ENCODE peak calls at places on chromosomes 7 and 10, in eight cellular contexts. One of them, this sample, is unnamed.

GRCh38 chr10:107280293-107280692 is 115.8 kb upstream of the SORCS1 start:
- DNase-seq in GM12878: no peak
- DNase-seq in omental fat pad: no peak
- DNase-seq in adrenal gland: no peak
- DNase-seq in uterus: no peak
- DNase-seq in GM12865: no peak
- DNase-seq in fibroblast of lung: peak
- DNase-seq in testis: no peak
- DNase-seq in this sample: no peak

GRCh38 chr10:122949296-122949695 is 4.7 kb downstream of the C10orf88 start:
- DNase-seq in omental fat pad: no peak
- DNase-seq in GM12878: no peak
- DNase-seq in GM12865: no peak
- DNase-seq in uterus: no peak
- DNase-seq in adrenal gland: no peak
- DNase-seq in fibroblast of lung: no peak
- DNase-seq in testis: no peak
- DNase-seq in this sample: no peak

GRCh38 chr7:39098506-39098905 is 120.8 kb downstream of the POU6F2 start:
- DNase-seq in omental fat pad: no peak
- DNase-seq in GM12865: no peak
- DNase-seq in uterus: no peak
- DNase-seq in adrenal gland: no peak
- DNase-seq in fibroblast of lung: no peak
- DNase-seq in GM12878: no peak
- DNase-seq in testis: no peak
- DNase-seq in this sample: no peak

GRCh38 chr10:72146559-72147323 is 58.4 kb upstream of the SPOCK2 start:
- DNase-seq in GM12878: no peak
- DNase-seq in fibroblast of lung: no peak
- DNase-seq in omental fat pad: no peak
- DNase-seq in adrenal gland: no peak
- DNase-seq in testis: no peak
- DNase-seq in GM12865: no peak
- DNase-seq in uterus: no peak
- DNase-seq in this sample: no peak

GRCh38 chr10:21315321-21316220 is 209.9 kb downstream of the SKIDA1 start:
- DNase-seq in fibroblast of lung: peak
- DNase-seq in GM12878: no peak
- DNase-seq in omental fat pad: no peak
- DNase-seq in testis: peak
- DNase-seq in GM12865: peak
- DNase-seq in uterus: peak
- DNase-seq in adrenal gland: peak
- DNase-seq in this sample: no peak

GRCh38 chr10:16519908-16520861 is 1.5 kb downstream of the C1QL3 start:
- DNase-seq in GM12878: no peak
- DNase-seq in fibroblast of lung: no peak
- DNase-seq in uterus: no peak
- DNase-seq in GM12865: peak
- DNase-seq in adrenal gland: no peak
- DNase-seq in testis: no peak
- DNase-seq in omental fat pad: no peak
- DNase-seq in this sample: peak

GRCh38 chr7:88985309-88985708 is 189.8 kb upstream of the TEX47 start:
- DNase-seq in GM12878: no peak
- DNase-seq in adrenal gland: no peak
- DNase-seq in fibroblast of lung: no peak
- DNase-seq in testis: no peak
- DNase-seq in GM12865: no peak
- DNase-seq in uterus: no peak
- DNase-seq in omental fat pad: no peak
- DNase-seq in this sample: no peak

GRCh38 chr7:5230272-5231067 is 40.4 kb downstream of the WIPI2 start:
- DNase-seq in omental fat pad: no peak
- DNase-seq in testis: no peak
- DNase-seq in GM12865: peak
- DNase-seq in adrenal gland: no peak
- DNase-seq in uterus: no peak
- DNase-seq in GM12878: no peak
- DNase-seq in fibroblast of lung: no peak
- DNase-seq in this sample: no peak

GRCh38 chr7:122136639-122137253 is 7.3 kb downstream of the AASS start:
- DNase-seq in uterus: no peak
- DNase-seq in GM12865: no peak
- DNase-seq in adrenal gland: no peak
- DNase-seq in testis: no peak
- DNase-seq in fibroblast of lung: peak
- DNase-seq in GM12878: no peak
- DNase-seq in omental fat pad: no peak
- DNase-seq in this sample: no peak

GRCh38 chr10:91493313-91493712 is 83.2 kb downstream of the HECTD2 start:
- DNase-seq in omental fat pad: no peak
- DNase-seq in fibroblast of lung: peak
- DNase-seq in testis: no peak
- DNase-seq in GM12865: peak
- DNase-seq in adrenal gland: no peak
- DNase-seq in uterus: no peak
- DNase-seq in GM12878: no peak
- DNase-seq in this sample: no peak

DNA sequence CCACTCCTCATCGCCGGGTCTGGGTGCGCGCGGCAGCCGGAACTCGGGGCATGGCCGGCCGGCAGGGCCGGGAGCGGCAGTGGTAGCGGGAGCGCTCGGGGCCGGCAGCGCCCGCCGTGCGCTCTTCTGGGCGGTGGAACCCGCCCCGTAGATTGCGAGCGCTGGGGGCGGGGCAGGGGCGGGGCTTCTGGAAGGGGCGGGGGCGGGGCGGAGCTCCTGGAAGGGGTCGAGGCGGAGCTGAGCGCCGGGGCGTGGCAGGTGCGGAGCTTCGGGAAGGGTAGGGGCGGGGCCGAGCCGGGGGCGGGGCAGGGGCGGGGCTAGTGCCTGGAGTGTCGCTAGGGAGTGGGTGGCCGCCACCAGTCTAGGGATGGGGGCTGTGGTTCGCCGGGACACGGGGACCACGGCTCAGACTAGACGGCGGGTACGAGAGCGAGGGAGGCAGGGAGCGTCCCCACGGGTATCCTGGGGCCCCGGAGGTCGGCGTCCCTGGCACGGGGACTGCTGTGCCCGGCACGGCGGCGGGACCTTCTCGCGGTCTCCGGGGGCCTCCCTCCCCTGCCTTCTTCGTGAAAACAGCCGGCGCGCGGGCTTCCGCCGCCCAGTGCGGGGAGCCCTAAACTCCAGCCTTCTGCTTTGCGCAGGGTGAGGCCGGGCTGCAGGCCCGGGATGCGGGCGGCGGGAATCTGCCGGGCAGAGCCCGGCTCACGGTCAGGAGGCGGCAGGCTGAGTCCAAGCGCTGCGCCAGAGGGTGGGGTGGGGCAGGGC is at the start of gene STK32C:
- DNase-seq in uterus: peak
- DNase-seq in GM12865: peak
- DNase-seq in adrenal gland: peak
- DNase-seq in testis: peak
- DNase-seq in fibroblast of lung: peak
- DNase-seq in omental fat pad: peak
- DNase-seq in GM12878: no peak
- DNase-seq in this sample: peak
- TF ChIP-seq CTCF in uterus: no peak
- TF ChIP-seq CTCF in GM12865: no peak
- TF ChIP-seq CTCF in adrenal gland: no peak
- TF ChIP-seq CTCF in testis: no peak
- TF ChIP-seq CTCF in fibroblast of lung: no peak
- TF ChIP-seq CTCF in omental fat pad: no peak
- TF ChIP-seq CTCF in GM12878: no peak
- TF ChIP-seq CTCF in this sample: peak

DNA sequence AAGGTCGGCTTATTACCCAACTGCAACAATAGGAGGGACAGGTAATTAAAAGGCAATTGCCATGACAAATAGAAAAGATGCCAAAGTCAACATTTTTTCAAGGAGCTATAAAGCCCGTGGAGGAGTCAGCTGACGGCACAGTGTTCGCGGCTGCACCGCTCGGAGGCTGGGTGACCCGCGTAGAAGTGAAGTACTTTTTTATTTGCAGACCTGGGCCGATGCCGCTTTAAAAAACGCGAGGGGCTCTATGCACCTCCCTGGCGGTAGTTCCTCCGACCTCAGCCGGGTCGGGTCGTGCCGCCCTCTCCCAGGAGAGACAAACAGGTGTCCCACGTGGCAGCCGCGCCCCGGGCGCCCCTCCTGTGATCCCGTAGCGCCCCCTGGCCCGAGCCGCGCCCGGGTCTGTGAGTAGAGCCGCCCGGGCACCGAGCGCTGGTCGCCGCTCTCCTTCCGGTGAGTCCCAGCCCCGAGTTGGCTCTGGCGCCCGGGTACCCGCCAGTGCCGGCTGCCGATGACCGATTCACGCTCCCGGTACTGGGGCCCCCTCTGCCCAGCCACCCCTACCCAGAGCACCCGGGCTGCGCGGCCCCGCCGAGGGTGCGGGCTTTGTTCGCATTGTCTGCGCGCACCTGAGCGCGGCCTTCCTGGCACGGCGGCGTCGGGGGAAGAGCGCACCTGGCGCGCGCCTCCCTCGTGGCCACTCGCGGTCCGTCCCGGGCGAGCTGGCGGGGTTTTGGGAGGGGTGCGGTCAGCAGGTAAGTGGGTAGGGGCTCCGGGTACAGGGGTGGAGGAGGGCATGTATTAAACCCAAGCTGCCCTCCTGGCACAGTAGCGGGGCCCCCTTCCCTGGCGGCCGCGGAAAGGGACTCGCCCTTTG is at the start of gene VWA2:
- DNase-seq in uterus: no peak
- DNase-seq in testis: peak
- DNase-seq in GM12878: no peak
- DNase-seq in omental fat pad: no peak
- DNase-seq in fibroblast of lung: no peak
- DNase-seq in adrenal gland: no peak
- DNase-seq in GM12865: peak
- DNase-seq in this sample: peak
- TF ChIP-seq CTCF in uterus: peak
- TF ChIP-seq CTCF in testis: no peak
- TF ChIP-seq CTCF in GM12878: peak
- TF ChIP-seq CTCF in omental fat pad: no peak
- TF ChIP-seq CTCF in fibroblast of lung: no peak
- TF ChIP-seq CTCF in adrenal gland: no peak
- TF ChIP-seq CTCF in GM12865: peak
- TF ChIP-seq CTCF in this sample: peak

GRCh38 chr7:128697301-128697905 is 25.3 kb downstream of the GARIN1A start:
- DNase-seq in GM12865: peak
- DNase-seq in uterus: no peak
- DNase-seq in fibroblast of lung: peak
- DNase-seq in testis: peak
- DNase-seq in adrenal gland: no peak
- DNase-seq in omental fat pad: no peak
- DNase-seq in GM12878: no peak
- DNase-seq in this sample: peak
- TF ChIP-seq CTCF in GM12865: peak
- TF ChIP-seq CTCF in uterus: no peak
- TF ChIP-seq CTCF in fibroblast of lung: peak
- TF ChIP-seq CTCF in testis: no peak
- TF ChIP-seq CTCF in adrenal gland: no peak
- TF ChIP-seq CTCF in omental fat pad: no peak
- TF ChIP-seq CTCF in GM12878: peak
- TF ChIP-seq CTCF in this sample: peak

GRCh38 chr7:27555670-27556069 is 107.0 kb downstream of the HIBADH start:
- DNase-seq in uterus: no peak
- DNase-seq in adrenal gland: no peak
- DNase-seq in testis: no peak
- DNase-seq in fibroblast of lung: no peak
- DNase-seq in GM12865: no peak
- DNase-seq in GM12878: no peak
- DNase-seq in omental fat pad: no peak
- DNase-seq in this sample: no peak

GRCh38 chr7:27554826-27555225 is 107.9 kb downstream of the HIBADH start:
- DNase-seq in GM12878: no peak
- DNase-seq in fibroblast of lung: no peak
- DNase-seq in adrenal gland: no peak
- DNase-seq in uterus: no peak
- DNase-seq in omental fat pad: no peak
- DNase-seq in GM12865: no peak
- DNase-seq in testis: no peak
- DNase-seq in this sample: no peak

GRCh38 chr7:27564881-27565482 is 97.7 kb downstream of the HIBADH start:
- DNase-seq in GM12878: no peak
- DNase-seq in testis: no peak
- DNase-seq in omental fat pad: no peak
- DNase-seq in GM12865: no peak
- DNase-seq in adrenal gland: no peak
- DNase-seq in uterus: no peak
- DNase-seq in fibroblast of lung: no peak
- DNase-seq in this sample: no peak

DNA sequence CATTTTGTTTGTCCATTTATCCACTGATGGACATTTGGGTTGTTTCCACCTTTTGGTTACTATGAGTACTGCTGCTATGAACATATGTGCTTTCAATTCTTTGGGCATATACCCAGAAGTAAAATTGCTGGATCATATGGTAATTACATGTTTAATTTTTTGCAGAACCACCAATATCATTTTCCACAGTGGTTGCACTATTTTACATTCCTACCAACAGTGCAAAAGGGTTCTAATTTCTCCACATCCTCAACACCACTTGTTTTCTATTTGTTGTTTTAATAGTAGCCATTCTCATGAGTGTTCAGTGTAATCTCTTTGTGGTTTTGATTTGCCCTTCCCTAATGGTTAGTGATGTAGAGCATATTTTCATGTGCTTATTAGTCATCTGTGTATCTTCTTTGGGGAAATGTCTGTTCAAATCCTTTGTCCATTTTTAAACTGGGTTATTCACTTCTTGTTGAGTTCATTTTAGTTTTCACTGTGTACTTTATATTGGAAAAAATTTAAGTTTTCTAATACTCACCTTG is 101.9 kb downstream of the HIBADH start:
- DNase-seq in GM12878: no peak
- DNase-seq in fibroblast of lung: peak
- DNase-seq in GM12865: no peak
- DNase-seq in uterus: no peak
- DNase-seq in adrenal gland: no peak
- DNase-seq in omental fat pad: no peak
- DNase-seq in testis: no peak
- DNase-seq in this sample: no peak
- TF ChIP-seq CTCF in GM12878: no peak
- TF ChIP-seq CTCF in fibroblast of lung: no peak
- TF ChIP-seq CTCF in GM12865: no peak
- TF ChIP-seq CTCF in uterus: no peak
- TF ChIP-seq CTCF in adrenal gland: no peak
- TF ChIP-seq CTCF in omental fat pad: no peak
- TF ChIP-seq CTCF in testis: no peak
- TF ChIP-seq CTCF in this sample: no peak

DNA sequence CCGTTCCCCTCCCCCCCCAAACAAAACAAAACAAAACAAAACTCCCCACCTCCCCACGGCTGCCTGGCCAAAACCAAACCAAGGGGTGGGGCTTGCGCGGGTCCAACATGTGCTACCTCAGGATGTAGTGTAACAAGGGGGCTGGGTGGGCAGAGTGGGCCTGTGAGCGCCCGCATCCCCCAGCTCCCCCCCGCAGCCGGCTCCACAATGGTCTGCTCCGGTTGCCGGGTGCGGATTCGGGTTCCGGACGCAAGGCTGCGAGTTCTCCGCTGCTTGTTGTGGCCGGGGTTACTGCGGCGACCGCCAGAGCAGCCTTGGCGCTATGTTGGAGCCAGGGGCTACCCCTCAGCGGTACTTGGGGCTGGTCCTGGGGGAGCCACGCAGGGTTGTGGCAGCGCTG is 4.9 kb downstream of the C10orf143 start:
- DNase-seq in testis: peak
- DNase-seq in omental fat pad: no peak
- DNase-seq in adrenal gland: no peak
- DNase-seq in GM12878: no peak
- DNase-seq in uterus: no peak
- DNase-seq in fibroblast of lung: no peak
- DNase-seq in GM12865: no peak
- DNase-seq in this sample: no peak
- TF ChIP-seq CTCF in testis: no peak
- TF ChIP-seq CTCF in omental fat pad: no peak
- TF ChIP-seq CTCF in adrenal gland: no peak
- TF ChIP-seq CTCF in GM12878: no peak
- TF ChIP-seq CTCF in uterus: no peak
- TF ChIP-seq CTCF in fibroblast of lung: no peak
- TF ChIP-seq CTCF in GM12865: no peak
- TF ChIP-seq CTCF in this sample: no peak

This sample was measured in GM13977.